ENCODE peak calls at places on chromosomes 3 and 15, in six cellular contexts. One of them, this sample, is unnamed.

GRCh38 chr3:43373588-43373935 is 87.2 kb downstream of the SNRK start:
- DNase-seq in neuronal stem cell: no peak
- DNase-seq in DND-41: no peak
- DNase-seq in fibroblast of lung: peak; percentile 61
- DNase-seq in NT2/D1: no peak
- DNase-seq in body of pancreas: no peak
- DNase-seq in this sample: no peak

GRCh38 chr3:99176169-99176964 is 274.9 kb upstream of the DCBLD2 start:
- DNase-seq in neuronal stem cell: no peak
- DNase-seq in DND-41: no peak
- DNase-seq in fibroblast of lung: no peak
- DNase-seq in NT2/D1: no peak
- DNase-seq in body of pancreas: no peak
- DNase-seq in this sample: no peak

GRCh38 chr3:145286937-145287336 is 874.0 kb downstream of the PLOD2 start:
- DNase-seq in neuronal stem cell: no peak
- DNase-seq in DND-41: no peak
- DNase-seq in fibroblast of lung: no peak
- DNase-seq in NT2/D1: no peak
- DNase-seq in body of pancreas: no peak
- DNase-seq in this sample: no peak

GRCh38 chr15:90020041-90020735 is 19.1 kb downstream of the ZNF710 start:
- DNase-seq in neuronal stem cell: no peak
- DNase-seq in DND-41: no peak
- DNase-seq in fibroblast of lung: no peak
- DNase-seq in NT2/D1: no peak
- DNase-seq in body of pancreas: no peak
- DNase-seq in this sample: no peak

GRCh38 chr3:115627180-115628074 is 4.1 kb downstream of the GAP43 start:
- DNase-seq in neuronal stem cell: no peak
- DNase-seq in DND-41: no peak
- DNase-seq in fibroblast of lung: no peak
- DNase-seq in NT2/D1: no peak
- DNase-seq in body of pancreas: no peak
- DNase-seq in this sample: no peak

GRCh38 chr15:73683624-73684536 is at the start of gene CD276:
- DNase-seq in neuronal stem cell: peak; percentile 80
- DNase-seq in DND-41: no peak
- DNase-seq in fibroblast of lung: peak; percentile 76
- DNase-seq in NT2/D1: no peak
- DNase-seq in body of pancreas: peak; percentile 82
- DNase-seq in this sample: peak; percentile 92

GRCh38 chr15:73866481-73866880 is 6.9 kb upstream of the TBC1D21 start:
- DNase-seq in neuronal stem cell: no peak
- DNase-seq in DND-41: no peak
- DNase-seq in fibroblast of lung: no peak
- DNase-seq in NT2/D1: no peak
- DNase-seq in body of pancreas: no peak
- DNase-seq in this sample: no peak

GRCh38 chr3:24263069-24263668 is 231.5 kb downstream of the THRB start:
- DNase-seq in neuronal stem cell: no peak
- DNase-seq in DND-41: no peak
- DNase-seq in fibroblast of lung: no peak
- DNase-seq in NT2/D1: no peak
- DNase-seq in body of pancreas: no peak
- DNase-seq in this sample: no peak

GRCh38 chr3:71062920-71063767 is 520.4 kb downstream of the FOXP1 start:
- DNase-seq in neuronal stem cell: no peak
- DNase-seq in DND-41: no peak
- DNase-seq in fibroblast of lung: peak; percentile 67
- DNase-seq in NT2/D1: no peak
- DNase-seq in body of pancreas: no peak
- DNase-seq in this sample: peak; percentile 22
- H3K4me1 ChIP-seq in neuronal stem cell: peaks cover 13% of the 10 kb centered on the region
- H3K4me1 ChIP-seq in DND-41: peaks cover 57% of the 10 kb centered on the region
- H3K4me1 ChIP-seq in fibroblast of lung: peaks cover 12% of the 10 kb centered on the region
- H3K4me1 ChIP-seq in NT2/D1: no peaks in the 10 kb centered on the region
- H3K4me1 ChIP-seq in body of pancreas: peaks cover 69% of the 10 kb centered on the region
- H3K4me1 ChIP-seq in this sample: peaks cover 43% of the 10 kb centered on the region

DNA sequence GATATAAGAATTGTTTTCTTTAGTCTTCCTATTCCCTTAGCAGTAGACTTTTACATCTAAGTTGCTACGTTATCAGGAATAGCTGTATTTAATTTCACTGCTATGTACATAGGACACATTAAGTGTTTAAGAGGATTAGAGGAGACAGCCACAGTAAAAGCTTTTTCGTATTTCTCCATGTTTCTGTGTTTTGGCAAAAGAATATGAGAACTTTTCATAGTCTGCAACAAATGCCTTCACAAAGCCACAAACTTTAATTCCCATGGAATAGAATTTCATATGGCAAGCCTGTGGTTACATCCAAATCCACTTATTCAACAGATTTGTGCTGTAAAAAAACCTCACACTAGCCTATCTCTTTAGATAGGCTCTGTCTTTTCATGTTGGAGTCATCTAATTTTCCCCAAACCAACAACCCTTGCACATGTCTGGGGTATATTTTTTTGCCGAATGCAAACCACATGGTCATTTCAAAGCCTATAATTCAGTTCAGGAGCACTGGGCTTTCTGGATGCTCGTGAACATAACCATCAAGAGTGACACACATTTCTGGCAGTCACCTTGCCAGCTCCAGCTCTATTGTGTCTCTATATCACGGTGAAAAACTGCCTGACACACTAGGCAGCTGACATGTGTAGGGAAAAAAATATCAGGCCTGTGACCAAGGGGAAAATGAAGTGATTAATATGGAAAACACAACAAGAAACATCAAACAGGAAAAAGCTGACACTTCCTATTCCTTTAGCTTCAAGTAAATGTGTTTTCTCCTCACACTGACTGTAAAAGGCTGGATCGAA is 19.2 kb downstream of the PLD1 start:
- DNase-seq in neuronal stem cell: no peak
- DNase-seq in DND-41: no peak
- DNase-seq in fibroblast of lung: peak; percentile 80
- DNase-seq in NT2/D1: no peak
- DNase-seq in body of pancreas: no peak
- DNase-seq in this sample: no peak
- H3K4me3 ChIP-seq in neuronal stem cell: no peak overlapping the region
- H3K4me3 ChIP-seq in DND-41: no peak overlapping the region
- H3K4me3 ChIP-seq in fibroblast of lung: no peak overlapping the region
- H3K4me3 ChIP-seq in NT2/D1: no peak overlapping the region
- H3K4me3 ChIP-seq in body of pancreas: no peak overlapping the region
- H3K4me3 ChIP-seq in this sample: no peak overlapping the region

DNA sequence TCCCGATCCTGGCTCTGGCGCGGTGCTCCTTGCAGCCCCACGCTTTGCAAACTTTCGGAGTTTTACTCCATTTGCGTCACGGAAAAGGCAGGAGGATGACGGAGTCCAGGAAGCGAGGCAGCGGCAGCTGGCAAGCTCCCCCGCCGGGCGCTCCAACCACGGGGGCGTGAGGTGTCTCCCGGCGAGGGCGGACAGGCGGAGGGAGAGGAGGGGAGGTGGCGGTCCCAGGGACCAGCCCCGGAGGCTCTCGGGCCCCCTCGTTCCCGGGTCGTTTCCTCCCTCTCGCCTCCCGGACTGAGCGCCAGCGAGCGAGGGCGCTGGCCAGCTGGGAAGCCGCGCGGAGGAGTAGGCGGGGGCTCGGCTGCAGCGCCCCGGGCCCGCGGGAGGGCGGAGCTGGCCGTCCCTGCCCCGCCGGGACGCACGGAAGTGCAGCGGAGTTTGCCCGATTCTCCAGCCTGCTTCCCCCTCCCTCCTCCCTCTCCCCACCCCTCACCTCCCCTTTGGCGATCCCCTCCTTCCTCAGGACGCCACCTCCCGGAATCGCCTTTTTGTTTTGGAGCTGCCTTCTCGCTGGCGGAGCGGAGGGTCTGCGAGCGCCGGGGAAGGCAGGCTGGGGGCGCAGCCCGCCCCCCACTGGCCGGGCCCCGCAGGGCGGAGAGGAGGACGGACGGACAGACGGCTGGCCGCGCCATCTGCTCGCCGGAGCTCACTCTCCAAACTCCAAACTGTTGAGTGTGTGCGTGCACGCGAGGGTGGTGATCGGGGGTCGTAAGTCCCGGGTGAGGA is at the start of gene SNX33:
- DNase-seq in neuronal stem cell: peak; percentile 90
- DNase-seq in DND-41: peak; percentile 60
- DNase-seq in fibroblast of lung: peak; percentile 87
- DNase-seq in NT2/D1: peak; percentile 86
- DNase-seq in body of pancreas: peak; percentile 88
- DNase-seq in this sample: peak; percentile 99
- H3K4me1 ChIP-seq in neuronal stem cell: peaks cover 38% of the 10 kb centered on the region
- H3K4me1 ChIP-seq in DND-41: peaks cover 16% of the 10 kb centered on the region
- H3K4me1 ChIP-seq in fibroblast of lung: peaks cover 31% of the 10 kb centered on the region
- H3K4me1 ChIP-seq in NT2/D1: peaks cover 24% of the 10 kb centered on the region
- H3K4me1 ChIP-seq in body of pancreas: peaks cover 52% of the 10 kb centered on the region
- H3K4me1 ChIP-seq in this sample: peaks cover 30% of the 10 kb centered on the region

GRCh38 chr3:123527046-123527445 is 57.8 kb downstream of the HACD2 start:
- DNase-seq in neuronal stem cell: no peak
- DNase-seq in DND-41: no peak
- DNase-seq in fibroblast of lung: no peak
- DNase-seq in NT2/D1: no peak
- DNase-seq in body of pancreas: no peak
- DNase-seq in this sample: no peak
- H3K4me3 ChIP-seq in neuronal stem cell: no peak overlapping the region
- H3K4me3 ChIP-seq in DND-41: no peak overlapping the region
- H3K4me3 ChIP-seq in fibroblast of lung: no peak overlapping the region
- H3K4me3 ChIP-seq in NT2/D1: no peak overlapping the region
- H3K4me3 ChIP-seq in body of pancreas: no peak overlapping the region
- H3K4me3 ChIP-seq in this sample: no peak overlapping the region

This sample was measured in HAP-1.